ENCODE peak calls at places on chromosomes 11 and 22, in four cellular contexts. E, I, L and Z are unnamed samples.

GRCh38 chr11:77283101-77283500 is 18.4 kb downstream of the GDPD4 start:
- DNase-seq in E (no peak), I (no peak), L (no peak), Z (no peak)

GRCh38 chr11:78350101-78350645 is 67.4 kb downstream of the GAB2 start:
- DNase-seq in E (peak; percentile 73), I (no peak), L (peak; percentile 36), Z (no peak)

GRCh38 chr11:64000026-64000739 is 13.9 kb downstream of the OTUB1 start:
- DNase-seq in E (peak; percentile 55), I (peak; percentile 73), L (no peak), Z (peak; percentile 73)

GRCh38 chr11:102886999-102887398 is 12.2 kb upstream of the MMP12 start:
- DNase-seq in E (no peak), I (no peak), L (no peak), Z (no peak)

GRCh38 chr11:4672470-4672869 is 25.2 kb downstream of the OR51E2 start:
- DNase-seq in E (no peak), I (no peak), L (peak; percentile 35), Z (no peak)

GRCh38 chr11:59189986-59190385 is 18.1 kb downstream of the DTX4 start:
- DNase-seq in E (no peak), I (no peak), L (no peak), Z (no peak)

GRCh38 chr22:32896951-32897350 is 95.4 kb downstream of the TIMP3 start:
- DNase-seq in E (no peak), I (no peak), L (no peak), Z (no peak)

GRCh38 chr11:131796541-131796940 is 426.1 kb downstream of the NTM start:
- DNase-seq in E (no peak), I (no peak), L (no peak), Z (no peak)

GRCh38 chr22:48742191-48742555 is 1085.5 kb downstream of the BRD1 start:
- DNase-seq in E (no peak), I (no peak), L (no peak), Z (no peak)

GRCh38 chr22:19148417-19149046 is 1.6 kb downstream of the GSC2 start:
- DNase-seq in E (no peak), I (no peak), L (no peak), Z (no peak)

GRCh38 chr11:2091786-2092463 is 47.3 kb downstream of the IGF2 start:
- DNase-seq in E (no peak), I (no peak), L (no peak), Z (no peak)

GRCh38 chr22:46113110-46113909 is 37.0 kb upstream of the PPARA start:
- DNase-seq in E (no peak), I (no peak), L (no peak), Z (no peak)

GRCh38 chr11:19200410-19201201 is 1.2 kb downstream of the CSRP3 start:
- DNase-seq in E (no peak), I (no peak), L (peak; percentile 82), Z (no peak)

GRCh38 chr22:43169310-43170130 is 17.4 kb downstream of the TTLL12 start:
- DNase-seq in E (no peak), I (no peak), L (no peak), Z (no peak)

GRCh38 chr22:23062616-23063538 is 7.4 kb upstream of the GNAZ start:
- DNase-seq in E (no peak), I (peak; percentile 5), L (no peak), Z (no peak)

GRCh38 chr11:111582163-111582562 is 20.1 kb upstream of the SIK2 start:
- DNase-seq in E (no peak), I (no peak), L (no peak), Z (no peak)

GRCh38 chr22:28985581-28986290 is 75.9 kb downstream of the C22orf31 start:
- DNase-seq in E (no peak), I (no peak), L (no peak), Z (no peak)

GRCh38 chr11:64233913-64234839 is at the start of gene VEGFB:
- DNase-seq in E (peak; percentile 88), I (peak; percentile 78), L (no peak), Z (peak; percentile 81)

GRCh38 chr22:49969751-49970527 is 9.4 kb downstream of the PIM3 start:
- DNase-seq in E (no peak), I (peak; percentile 26), L (no peak), Z (peak; percentile 13)

GRCh38 chr11:86456075-86456939 is 81.6 kb downstream of the CCDC81 start:
- DNase-seq in E (peak; percentile 98), I (peak; percentile 71), L (peak; percentile 86), Z (peak; percentile 82)

GRCh38 chr11:75639752-75640151 is 29.1 kb downstream of the MAP6 start:
- DNase-seq in E (no peak), I (no peak), L (peak; percentile 35), Z (peak; percentile 78)

GRCh38 chr11:57646756-57647303 is 2.9 kb downstream of the YPEL4 start:
- DNase-seq in E (no peak), I (no peak), L (no peak), Z (no peak)

GRCh38 chr11:1909524-1909923 is 10.0 kb upstream of the TNNT3 start:
- DNase-seq in E (no peak), I (no peak), L (no peak), Z (no peak)

GRCh38 chr11:312092-312816 is 1.6 kb upstream of the IFITM1 start:
- DNase-seq in E (no peak), I (peak; percentile 34), L (no peak), Z (no peak)